ENCODE peak calls at places on chromosomes 5 and 9, in four cellular contexts. P is SK-N-SH, S is H1, X is GM12878. N is an unnamed sample.

GRCh38 chr5:16609412-16609811 is 7.4 kb downstream of the RETREG1 start:
- DNase-seq in P (no peak), S (no peak), X (no peak), N (no peak)

GRCh38 chr9:33289501-33289900 is 815 bp upstream of the NFX1 start:
- DNase-seq in P (peak; percentile 38), S (no peak), X (no peak), N (no peak)

GRCh38 chr9:78918976-78919375 is 622.1 kb downstream of the PSAT1 start:
- DNase-seq in P (no peak), S (no peak), X (no peak), N (no peak)

GRCh38 chr5:143057580-143057999 is 287.4 kb downstream of the ARHGAP26 start:
- DNase-seq in P (no peak), S (no peak), X (peak; percentile 85), N (no peak)

GRCh38 chr9:81344366-81344765 is 345.0 kb downstream of the TLE1 start:
- DNase-seq in P (no peak), S (no peak), X (no peak), N (no peak)

GRCh38 chr5:119274024-119274766 is 81.6 kb upstream of the TNFAIP8 start:
- DNase-seq in P (no peak), S (no peak), X (no peak), N (peak; percentile 21)

GRCh38 chr9:129954868-129955550 is 88.0 kb downstream of the FNBP1 start:
- DNase-seq in P (no peak), S (no peak), X (no peak), N (no peak)

GRCh38 chr5:74408150-74409043 is 232.1 kb downstream of the ENC1 start:
- DNase-seq in P (no peak), S (no peak), X (no peak), N (peak; percentile 96)

GRCh38 chr5:56816546-56817081 is 1.3 kb downstream of the MAP3K1 start:
- DNase-seq in P (peak; percentile 63), S (no peak), X (no peak), N (peak; percentile 84)

GRCh38 chr5:142109356-142110045 is 922 bp downstream of the NDFIP1 start:
- DNase-seq in P (no peak), S (no peak), X (no peak), N (no peak)

GRCh38 chr9:106874031-106874430 is 11.1 kb downstream of the ZNF462 start:
- DNase-seq in P (no peak), S (no peak), X (no peak), N (no peak)

GRCh38 chr5:150410524-150411244 is 2.0 kb downstream of the CD74 start:
- DNase-seq in P (peak; percentile 80), S (no peak), X (peak; percentile 71), N (peak; percentile 59)

GRCh38 chr5:25393957-25394356 is 749.2 kb upstream of the CDH10 start:
- DNase-seq in P (no peak), S (no peak), X (no peak), N (peak; percentile 71)

GRCh38 chr5:78621269-78621871 is 27.2 kb downstream of the LHFPL2 start:
- DNase-seq in P (no peak), S (no peak), X (no peak), N (no peak)

GRCh38 chr9:127390563-127390962 is 6.4 kb upstream of the SLC2A8 start:
- DNase-seq in P (no peak), S (no peak), X (no peak), N (peak; percentile 93)

GRCh38 chr9:36748322-36748899 is 175.7 kb downstream of the MELK start:
- DNase-seq in P (no peak), S (no peak), X (no peak), N (no peak)

GRCh38 chr5:9468070-9468388 is 77.8 kb downstream of the SEMA5A start:
- DNase-seq in P (peak; percentile 24), S (no peak), X (no peak), N (no peak)

GRCh38 chr9:101418518-101419111 is 17.0 kb downstream of the ALDOB start:
- DNase-seq in P (no peak), S (no peak), X (no peak), N (no peak)

GRCh38 chr5:61313960-61314681 is 17.9 kb upstream of the ZSWIM6 start:
- DNase-seq in P (no peak), S (no peak), X (no peak), N (no peak)

GRCh38 chr5:1934801-1935429 is 52.2 kb upstream of the IRX4 start:
- DNase-seq in P (no peak), S (no peak), X (no peak), N (no peak)

GRCh38 chr9:93086445-93087224 is 9.4 kb upstream of the CARD19 start:
- DNase-seq in P (no peak), S (no peak), X (no peak), N (no peak)

GRCh38 chr5:3281346-3281745 is 314.3 kb upstream of the IRX1 start:
- DNase-seq in P (no peak), S (no peak), X (no peak), N (no peak)

GRCh38 chr5:151555760-151556576 is 35.2 kb downstream of the FAT2 start:
- DNase-seq in P (no peak), S (no peak), X (no peak), N (no peak)

GRCh38 chr9:76588320-76588719 is 129.3 kb downstream of the GCNT1 start:
- DNase-seq in P (no peak), S (no peak), X (no peak), N (no peak)

GRCh38 chr9:130692365-130692764 is 1.2 kb upstream of the EXOSC2 start:
- DNase-seq in P (peak; percentile 38), S (peak; percentile 62), X (no peak), N (no peak)

GRCh38 chr5:63805151-63805550 is 157.1 kb downstream of the HTR1A start:
- DNase-seq in P (no peak), S (no peak), X (no peak), N (no peak)

GRCh38 chr5:140570488-140570887 is 5.9 kb downstream of the SLC35A4 start:
- DNase-seq in P (no peak), S (no peak), X (no peak), N (no peak)

GRCh38 chr5:176162206-176162605 is 76.0 kb upstream of the SIMC1 start:
- DNase-seq in P (no peak), S (no peak), X (no peak), N (no peak)

GRCh38 chr5:64344501-64344900 is 161.3 kb upstream of the RGS7BP start:
- DNase-seq in P (no peak), S (no peak), X (no peak), N (no peak)

GRCh38 chr5:1930880-1931589 is 48.3 kb upstream of the IRX4 start:
- DNase-seq in P (peak; percentile 40), S (no peak), X (no peak), N (no peak)

DNA sequence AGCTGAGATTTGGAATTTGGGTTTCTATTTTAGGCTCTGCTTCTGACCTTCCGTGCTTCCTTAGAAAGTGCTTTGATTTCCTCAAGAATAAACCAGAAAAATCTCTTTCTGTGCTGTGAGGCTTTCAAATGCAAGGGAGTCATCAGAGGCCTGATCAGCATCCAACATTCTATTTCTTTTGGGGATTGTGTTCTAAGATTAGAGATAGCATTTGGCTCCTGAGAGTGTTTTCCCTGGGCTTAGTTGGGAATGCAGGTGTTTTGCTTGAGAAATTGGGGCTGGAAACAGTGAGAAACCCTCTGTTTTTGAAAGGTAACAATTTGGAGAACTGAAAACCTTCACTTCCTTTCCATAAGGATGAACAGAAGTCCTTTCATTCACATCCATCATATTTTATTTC is 296.9 kb downstream of the CSNK1G3 start:
- DNase-seq in P (no peak), S (no peak), X (no peak), N (no peak)
- TF ChIP-seq TCF12 in P (no peak), S (no peak), X (no peak), N (no peak)

DNA sequence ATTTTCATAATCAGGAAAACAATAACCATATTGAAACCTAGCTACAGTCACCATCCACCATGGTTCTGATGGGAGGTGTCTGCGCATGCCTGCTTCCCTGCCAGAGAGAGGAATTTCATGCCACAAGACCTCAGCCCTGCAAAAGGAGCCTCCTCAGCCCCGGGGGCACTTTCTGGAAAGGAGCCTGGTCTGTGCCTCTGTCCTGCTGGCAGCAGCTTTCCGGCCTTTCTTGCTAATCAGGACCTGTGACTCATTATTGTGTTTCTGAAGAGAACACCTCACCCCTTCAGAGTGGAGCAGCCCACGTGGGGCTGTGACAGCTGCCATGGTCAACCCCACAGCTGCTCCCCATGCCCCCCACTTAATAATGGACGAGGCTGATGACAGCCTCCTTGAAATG is 64.1 kb upstream of the OLFM1 start:
- DNase-seq in P (peak; percentile 80), S (no peak), X (no peak), N (no peak)
- TF ChIP-seq TCF12 in P (no peak), S (no peak), X (no peak), N (no peak)

GRCh38 chr9:135079676-135080075 is 7.8 kb upstream of the OLFM1 start:
- DNase-seq in P (no peak), S (no peak), X (no peak), N (no peak)
- TF ChIP-seq TCF12 in P (no peak), S (no peak), X (no peak), N (no peak)

GRCh38 chr9:136865768-136866103 is 372 bp downstream of the EDF1 start:
- DNase-seq in P (peak; percentile 78), S (no peak), X (no peak), N (no peak)
- TF ChIP-seq TCF12 in P (no peak), S (no peak), X (no peak), N (no peak)

GRCh38 chr9:124264812-124265211 is 7.1 kb downstream of the NEK6 start:
- DNase-seq in P (no peak), S (no peak), X (peak; percentile 91), N (no peak)
- TF ChIP-seq TCF12 in P (no peak), S (no peak), X (peak; percentile 62), N (no peak)

DNA sequence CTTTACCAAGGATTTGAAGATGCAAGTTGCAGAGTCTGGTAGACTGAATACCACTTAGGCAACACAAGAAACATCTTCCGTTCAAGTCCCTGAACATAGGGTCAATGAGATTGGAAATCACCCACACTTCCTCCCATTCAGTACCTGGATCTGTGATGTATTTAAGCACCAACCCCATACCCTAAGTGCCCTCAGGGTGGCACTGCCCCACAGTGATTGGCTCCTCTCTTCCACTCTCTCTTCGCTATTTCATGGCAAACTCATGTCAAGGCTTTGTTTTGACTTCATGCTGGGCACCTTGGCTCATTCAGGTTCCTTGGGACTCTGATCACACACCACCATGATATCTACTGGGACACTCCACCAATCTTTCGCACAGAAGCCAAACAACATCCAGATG is 53.7 kb downstream of the GGTA1 start:
- DNase-seq in P (no peak), S (no peak), X (no peak), N (no peak)
- TF ChIP-seq TCF12 in P (no peak), S (no peak), X (no peak), N (no peak)

DNA sequence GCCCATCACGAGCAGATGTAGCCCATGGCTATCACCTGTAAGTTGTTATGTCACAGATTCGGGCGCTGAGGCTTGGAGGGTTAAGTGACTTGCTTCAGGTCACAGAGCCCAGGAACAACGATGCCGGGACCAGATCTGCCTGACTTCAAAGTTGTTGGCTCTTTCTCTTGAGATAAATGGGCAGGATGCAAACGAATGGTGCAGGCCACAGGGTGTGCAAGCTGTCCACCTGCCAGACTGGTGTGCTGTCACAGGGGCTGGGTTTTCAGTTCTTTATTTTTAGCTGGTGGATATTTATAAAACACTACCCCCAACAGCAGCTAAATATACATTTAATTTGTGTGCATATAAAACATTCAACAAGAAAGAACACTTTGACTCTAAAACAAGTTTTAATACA is 17.7 kb upstream of the PHYKPL start:
- DNase-seq in P (no peak), S (no peak), X (no peak), N (no peak)
- TF ChIP-seq TCF12 in P (no peak), S (no peak), X (no peak), N (no peak)

GRCh38 chr9:121281614-121282291 is 13.8 kb downstream of the GSN start:
- DNase-seq in P (no peak), S (no peak), X (no peak), N (peak; percentile 85)
- TF ChIP-seq TCF12 in P (no peak), S (no peak), X (no peak), N (no peak)